ENCODE peak calls at places on chromosomes 2 and 18, in four cellular contexts. Y is GM23338, M is prostate gland, C is IMR-90. S is an unnamed sample. For H3K4me1, the result is how much of the 10 kb centered on the place peaks cover.

GRCh38 chr2:148532049-148532428 is 112.5 kb upstream of the EPC2 start:
- DNase-seq in Y (no peak), M (no peak), C (no peak), S (no peak)

GRCh38 chr18:74508821-74509225 is 12.7 kb downstream of the CNDP2 start:
- DNase-seq in C (no peak), M (no peak), Y (no peak), S (no peak)

GRCh38 chr18:55119434-55119833 is 160.2 kb upstream of the CCDC68 start:
- DNase-seq in C (no peak), Y (no peak), M (no peak), S (no peak)

GRCh38 chr2:197145471-197146056 is 165.0 kb downstream of the ANKRD44 start:
- DNase-seq in C (no peak), M (no peak), Y (no peak), S (no peak)

GRCh38 chr2:11311543-11311942 is 32.9 kb downstream of the ROCK2 start:
- DNase-seq in Y (no peak), C (no peak), M (no peak), S (no peak)

GRCh38 chr2:143890799-143891198 is 629.1 kb downstream of the ZEB2 start:
- DNase-seq in M (no peak), C (peak), Y (peak), S (no peak)

GRCh38 chr2:198309673-198310280 is 505.4 kb downstream of the PLCL1 start:
- DNase-seq in C (peak), M (no peak), Y (peak), S (peak)

GRCh38 chr2:54206596-54206995 is 49.4 kb downstream of the TSPYL6 start:
- DNase-seq in C (peak), Y (peak), M (no peak), S (no peak)

GRCh38 chr2:96703021-96703751 is 36.7 kb downstream of the LMAN2L start:
- DNase-seq in C (no peak), Y (no peak), M (no peak), S (no peak)

DNA sequence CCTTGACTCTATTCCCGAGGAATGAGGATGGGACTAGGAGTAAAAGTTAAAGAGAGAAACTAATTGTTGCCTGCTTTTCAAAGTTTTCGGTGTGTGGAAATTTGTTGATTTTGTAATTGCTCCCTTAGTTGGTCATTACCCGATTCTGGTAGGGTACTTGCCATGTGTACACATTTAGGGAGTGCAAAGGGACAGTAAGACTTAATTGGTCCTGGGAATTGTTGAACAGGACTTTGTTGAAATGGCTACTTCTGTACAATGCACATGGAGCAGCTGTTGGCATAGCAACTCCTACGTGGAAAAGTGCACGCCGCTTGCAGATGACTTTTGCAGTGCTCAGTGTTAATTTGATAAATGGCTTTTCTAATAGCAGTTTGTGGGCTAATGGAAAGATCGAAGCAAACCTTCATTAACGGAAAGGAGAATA is 22.9 kb downstream of the EPAS1 start:
- DNase-seq in Y (no peak), C (no peak), M (no peak), S (no peak)
- H3K4me1 ChIP-seq in Y (under half), C (under half), M (under half), S (under half)

GRCh38 chr2:163717474-163717873 is 18.3 kb downstream of the FIGN start:
- DNase-seq in M (no peak), C (no peak), Y (no peak), S (no peak)

GRCh38 chr2:163716101-163716500 is 19.7 kb downstream of the FIGN start:
- DNase-seq in C (no peak), Y (no peak), M (no peak), S (no peak)

GRCh38 chr2:163717993-163718680 is 17.7 kb downstream of the FIGN start:
- DNase-seq in Y (peak), M (no peak), C (no peak), S (no peak)

GRCh38 chr2:163723352-163723751 is 12.5 kb downstream of the FIGN start:
- DNase-seq in M (no peak), Y (no peak), C (no peak), S (no peak)

DNA sequence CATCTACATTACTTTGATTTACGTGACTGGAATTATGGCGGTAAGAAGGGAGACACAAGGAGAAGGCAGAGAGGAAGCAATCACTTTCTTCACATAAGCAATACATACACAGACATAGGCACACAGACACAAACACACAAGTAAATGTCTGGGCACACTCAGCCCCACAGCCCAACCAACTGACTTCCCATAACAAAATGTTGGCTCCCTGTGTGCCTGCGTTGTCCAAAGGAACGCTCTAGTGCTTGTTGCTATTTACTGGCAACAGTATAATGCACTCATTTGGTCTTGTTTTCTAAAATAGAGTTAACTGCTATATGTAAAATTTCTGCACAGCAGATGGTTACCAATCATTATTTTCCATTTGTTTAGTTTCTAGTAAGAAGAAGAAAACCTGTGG is 16.5 kb downstream of the FIGN start:
- DNase-seq in M (no peak), C (no peak), Y (no peak), S (no peak)
- H3K27ac ChIP-seq in M (no peak), C (no peak), Y (no peak), S (no peak)

GRCh38 chr2:187543488-187543887 is 10.7 kb downstream of the TFPI start:
- DNase-seq in Y (no peak), C (no peak), M (no peak), S (no peak)
- H3K4me1 ChIP-seq in Y (under half), C (under half), M (under half), S (under half)

DNA sequence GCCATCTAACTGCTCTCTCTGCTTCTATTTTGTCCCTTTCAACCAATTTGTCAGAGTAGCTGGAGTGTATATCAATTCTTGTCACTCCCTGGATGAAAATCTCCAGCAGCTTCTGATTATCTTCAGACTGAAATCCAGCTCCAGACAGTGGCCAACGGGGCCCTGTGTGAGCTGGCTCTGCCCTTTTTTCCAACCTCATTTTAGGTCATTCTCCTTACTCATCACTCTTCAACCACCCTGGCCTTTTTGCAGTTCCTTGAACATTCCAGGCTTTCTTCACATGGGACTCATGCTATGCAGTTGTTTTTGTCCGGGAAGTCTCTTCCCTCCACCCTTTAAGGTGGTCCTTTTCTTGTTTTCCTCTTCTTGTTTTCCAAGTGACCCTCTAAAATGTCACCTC is 15.4 kb upstream of the FAP start:
- DNase-seq in Y (no peak), M (no peak), C (peak), S (no peak)
- H3K27ac ChIP-seq in Y (no peak), M (no peak), C (no peak), S (no peak)

GRCh38 chr18:77133920-77134496 is 1.4 kb upstream of the MBP start:
- DNase-seq in C (no peak), Y (no peak), M (no peak), S (no peak)

GRCh38 chr18:77131652-77132368 is 773 bp downstream of the MBP start:
- DNase-seq in M (peak), Y (peak), C (no peak), S (peak)

GRCh38 chr18:77133051-77133919 is 702 bp upstream of the MBP start:
- DNase-seq in M (no peak), C (no peak), Y (peak), S (no peak)

GRCh38 chr18:77131100-77131651 is 1.4 kb downstream of the MBP start:
- DNase-seq in C (no peak), M (no peak), Y (peak), S (no peak)

DNA sequence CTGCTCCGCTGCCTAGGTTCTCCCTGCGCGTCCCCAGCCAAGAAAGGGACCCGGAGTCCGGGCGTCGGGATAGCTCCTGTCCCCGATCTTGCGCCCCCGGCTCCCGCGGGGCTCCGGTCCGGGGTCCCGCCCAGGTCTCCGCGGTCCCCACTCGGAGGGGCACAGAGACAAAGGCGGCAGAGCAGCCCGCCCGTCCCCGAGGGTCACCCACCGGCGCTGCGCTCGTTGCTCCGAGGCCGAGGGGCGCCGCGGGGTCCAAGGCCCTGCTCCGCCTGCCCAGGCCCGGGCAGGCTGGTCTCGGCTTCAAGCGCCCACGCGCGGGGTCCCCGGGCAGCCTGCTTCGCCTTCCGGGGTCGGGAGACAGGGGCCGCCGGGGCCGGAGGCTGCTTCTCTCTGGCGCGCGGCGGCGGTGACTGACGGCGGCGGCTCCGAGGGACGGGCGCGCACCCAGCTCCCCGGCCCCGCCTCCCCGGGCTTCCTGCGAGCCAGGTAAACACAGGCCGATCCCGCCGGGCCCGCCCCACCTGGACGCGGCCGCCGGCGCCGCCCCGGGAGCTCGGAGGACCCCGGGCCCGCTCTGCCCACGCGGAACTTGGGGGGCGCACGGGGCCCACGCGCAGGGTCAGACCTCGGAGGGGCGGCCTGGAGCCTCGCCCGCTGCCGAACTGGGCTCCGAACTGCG is at the start of gene MBP:
- DNase-seq in Y (peak), C (no peak), M (peak), S (no peak)
- H3K4me1 ChIP-seq in Y (under half), C (under half), M (under half), S (under half)

DNA sequence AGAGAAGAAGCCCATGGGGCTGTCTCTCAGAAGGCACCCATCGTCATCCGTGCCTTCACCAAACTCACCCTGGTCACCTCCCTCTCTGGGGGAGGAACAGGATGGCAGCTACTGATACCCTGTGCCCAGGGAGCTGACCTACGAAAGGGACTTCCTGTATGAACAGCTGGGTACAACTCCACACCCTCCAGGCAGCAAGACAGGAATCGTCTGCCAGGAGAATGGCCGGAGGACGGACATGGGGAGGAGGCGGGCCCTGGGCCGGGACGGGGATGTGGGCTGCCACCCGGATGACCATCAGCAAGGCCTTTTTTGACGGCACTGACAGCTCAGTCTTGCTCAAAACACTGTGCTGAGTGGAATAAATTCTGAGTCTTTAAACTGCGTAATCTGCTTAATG is 243.6 kb downstream of the HDAC4 start:
- DNase-seq in M (no peak), Y (no peak), C (no peak), S (no peak)
- H3K27ac ChIP-seq in M (peak), Y (no peak), C (no peak), S (no peak)

DNA sequence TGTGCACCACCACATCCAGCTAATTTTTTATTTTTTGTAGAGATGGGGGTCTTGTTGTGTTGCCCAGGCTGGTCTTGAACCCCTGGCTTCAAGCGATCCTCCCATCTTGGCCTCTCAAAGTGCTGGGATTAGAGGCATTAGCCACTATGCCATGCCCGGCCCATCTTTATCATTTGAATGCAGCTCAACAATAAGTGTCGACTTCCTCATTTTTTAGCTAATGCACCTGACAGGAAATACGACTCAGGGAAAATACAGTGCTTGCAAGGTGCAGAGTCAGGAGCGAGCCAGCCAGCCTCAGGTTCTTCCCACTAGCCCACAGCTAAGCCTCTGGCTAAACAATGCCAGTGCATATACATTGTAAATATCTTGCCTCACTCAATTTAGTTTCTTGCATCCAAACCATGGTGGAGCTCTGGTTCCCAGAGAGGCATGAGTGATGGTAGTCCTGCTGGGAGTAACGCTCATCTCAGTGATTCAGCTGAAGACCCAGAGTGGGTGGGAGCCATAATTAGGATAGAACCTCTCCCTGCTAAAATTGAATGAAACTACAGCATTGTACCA is 135.0 kb downstream of the TGIF1 start:
- DNase-seq in Y (peak), C (no peak), M (no peak), S (peak)
- H3K4me1 ChIP-seq in Y (under half), C (under half), M (under half), S (under half)

DNA sequence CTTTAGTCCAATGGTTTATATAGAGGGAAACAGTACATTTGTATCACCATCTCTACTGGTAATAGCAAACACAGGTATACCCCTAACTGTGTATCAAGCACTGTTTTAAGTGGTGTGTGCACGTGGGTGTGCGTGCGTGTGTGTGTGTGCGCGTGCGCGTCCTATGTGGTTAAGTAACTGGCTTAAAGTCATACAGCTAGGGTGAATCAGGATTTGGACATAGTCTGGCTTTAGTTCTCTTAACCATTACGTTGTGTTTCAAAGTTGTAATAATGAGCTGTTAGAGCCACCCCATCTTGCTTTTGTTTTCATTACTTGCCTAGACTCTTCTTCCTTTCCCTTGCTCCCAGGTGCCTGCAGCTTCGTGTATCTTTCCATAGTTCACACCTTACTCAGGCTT is 2.1 kb downstream of the HADHB start:
- DNase-seq in Y (no peak), M (no peak), C (peak), S (peak)
- H3K27ac ChIP-seq in Y (no peak), M (no peak), C (no peak), S (peak)